ENCODE peak calls at places on chromosomes 7 and 10, in seven cellular contexts. Z, B, I, O, F, X and L are unnamed samples.

GRCh38 chr7:47684728-47685127 is 102.8 kb upstream of the TNS3 start:
- DNase-seq in Z (no peak), B (no peak), I (no peak), O (no peak), F (no peak), X (no peak), L (no peak)

GRCh38 chr10:87054373-87055295 is 34.5 kb downstream of the FAM25A start:
- DNase-seq in Z (peak; percentile 72), B (no peak), I (no peak), O (no peak), F (no peak), X (no peak), L (no peak)

GRCh38 chr7:128937647-128938523 is at the start of gene IRF5:
- DNase-seq in Z (no peak), B (peak; percentile 51), I (no peak), O (peak; percentile 81), F (no peak), X (no peak), L (peak; percentile 42)

GRCh38 chr7:102286237-102287081 is at the start of gene SH2B2:
- DNase-seq in Z (peak; percentile 77), B (peak; percentile 73), I (peak; percentile 49), O (peak; percentile 90), F (peak; percentile 61), X (peak; percentile 48), L (no peak)

GRCh38 chr7:150357277-150357676 is 11.3 kb upstream of the REPIN1 start:
- DNase-seq in Z (no peak), B (no peak), I (peak; percentile 76), O (no peak), F (no peak), X (peak; percentile 89), L (no peak)

GRCh38 chr7:76509931-76510877 is at the start of gene UPK3B:
- DNase-seq in Z (peak; percentile 7), B (no peak), I (no peak), O (peak; percentile 50), F (no peak), X (no peak), L (no peak)

GRCh38 chr10:12465385-12466136 is 116.2 kb downstream of the CAMK1D start:
- DNase-seq in Z (no peak), B (no peak), I (no peak), O (no peak), F (no peak), X (no peak), L (no peak)

GRCh38 chr7:22316914-22317313 is 40.0 kb downstream of the RAPGEF5 start:
- DNase-seq in Z (no peak), B (no peak), I (no peak), O (no peak), F (no peak), X (no peak), L (no peak)

GRCh38 chr7:9226500-9226899 is 793.1 kb downstream of the NXPH1 start:
- DNase-seq in Z (no peak), B (no peak), I (no peak), O (no peak), F (no peak), X (no peak), L (no peak)

GRCh38 chr10:96565774-96566173 is 21.0 kb downstream of the TM9SF3 start:
- DNase-seq in Z (peak; percentile 35), B (no peak), I (no peak), O (no peak), F (no peak), X (no peak), L (no peak)

GRCh38 chr10:101291254-101292193 is 62.3 kb upstream of the LBX1 start:
- DNase-seq in Z (peak; percentile 39), B (peak; percentile 53), I (peak; percentile 24), O (peak; percentile 86), F (no peak), X (peak; percentile 51), L (peak; percentile 5)

GRCh38 chr7:72438491-72438890 is 26.4 kb upstream of the CALN1 start:
- DNase-seq in Z (no peak), B (no peak), I (no peak), O (no peak), F (no peak), X (no peak), L (no peak)

GRCh38 chr7:110382736-110383135 is 708.2 kb upstream of the LRRN3 start:
- DNase-seq in Z (no peak), B (no peak), I (no peak), O (no peak), F (no peak), X (no peak), L (no peak)

GRCh38 chr7:56092789-56093531 is at the start of gene PHKG1:
- DNase-seq in Z (peak; percentile 89), B (peak; percentile 96), I (no peak), O (peak; percentile 95), F (peak; percentile 56), X (no peak), L (no peak)

GRCh38 chr7:119783799-119784198 is 489.2 kb upstream of the KCND2 start:
- DNase-seq in Z (peak; percentile 68), B (peak; percentile 22), I (no peak), O (peak; percentile 11), F (peak; percentile 5), X (no peak), L (no peak)

GRCh38 chr10:10519674-10520073 is 498.0 kb upstream of the CELF2 start:
- DNase-seq in Z (no peak), B (no peak), I (no peak), O (no peak), F (no peak), X (no peak), L (no peak)

GRCh38 chr7:91941450-91941849 is 788 bp downstream of the AKAP9 start:
- DNase-seq in Z (peak; percentile 23), B (peak; percentile 39), I (peak; percentile 48), O (peak; percentile 71), F (peak; percentile 6), X (peak; percentile 68), L (no peak)

GRCh38 chr7:133293390-133294110 is 40.7 kb downstream of the EXOC4 start:
- DNase-seq in Z (no peak), B (no peak), I (no peak), O (no peak), F (no peak), X (no peak), L (no peak)

GRCh38 chr7:100080895-100081534 is 508 bp downstream of the ZNF3 start:
- DNase-seq in Z (no peak), B (no peak), I (no peak), O (no peak), F (no peak), X (no peak), L (no peak)

GRCh38 chr7:75650671-75651070 is 88.1 kb downstream of the HIP1 start:
- DNase-seq in Z (no peak), B (peak; percentile 84), I (no peak), O (peak; percentile 85), F (no peak), X (no peak), L (no peak)

GRCh38 chr10:85319826-85320225 is 991.4 kb downstream of the CCSER2 start:
- DNase-seq in Z (no peak), B (peak; percentile 60), I (no peak), O (peak; percentile 83), F (no peak), X (no peak), L (no peak)

GRCh38 chr10:22252286-22252800 is 34.5 kb upstream of the EBLN1 start:
- DNase-seq in Z (peak; percentile 84), B (peak; percentile 56), I (peak; percentile 47), O (peak; percentile 90), F (peak; percentile 40), X (peak; percentile 49), L (peak; percentile 1)

GRCh38 chr7:15720849-15721471 is 34.5 kb upstream of the MEOX2 start:
- DNase-seq in Z (peak; percentile 74), B (peak; percentile 26), I (no peak), O (no peak), F (peak; percentile 68), X (no peak), L (peak; percentile 26)

DNA sequence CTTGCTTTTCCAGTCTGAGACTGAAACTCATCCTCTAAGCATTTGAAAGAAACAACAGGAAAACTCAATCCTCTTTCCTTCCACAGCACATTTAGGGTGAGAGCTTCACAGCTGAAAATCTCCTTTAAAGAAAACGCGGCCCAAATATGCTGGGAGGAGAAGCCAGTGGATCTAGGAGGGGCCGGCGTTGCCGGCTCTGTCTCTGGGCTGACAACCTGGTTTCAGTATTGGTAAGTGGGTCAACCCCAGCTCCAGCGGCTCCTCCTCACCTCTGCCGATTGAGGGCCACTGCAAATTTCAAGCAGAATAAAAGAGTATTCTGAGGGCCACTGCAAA is 75.3 kb upstream of the CPXM2 start:
- DNase-seq in Z (no peak), B (no peak), I (no peak), O (no peak), F (no peak), X (no peak), L (no peak)
- H3K27me3 ChIP-seq in Z (peaks cover 55% of the 10 kb centered on the region), B (no peaks in the 10 kb centered on the region), I (peaks cover 8% of the 10 kb centered on the region), O (no peaks in the 10 kb centered on the region), F (no peaks in the 10 kb centered on the region), X (peaks cover 12% of the 10 kb centered on the region), L (peaks cover 8% of the 10 kb centered on the region)

GRCh38 chr10:119782981-119783664 is 57.3 kb downstream of the INPP5F start:
- DNase-seq in Z (no peak), B (no peak), I (no peak), O (no peak), F (no peak), X (no peak), L (no peak)

GRCh38 chr10:119780879-119781480 is 55.1 kb downstream of the INPP5F start:
- DNase-seq in Z (no peak), B (no peak), I (no peak), O (no peak), F (no peak), X (no peak), L (no peak)

GRCh38 chr10:119783665-119784027 is 57.8 kb downstream of the INPP5F start:
- DNase-seq in Z (no peak), B (no peak), I (no peak), O (no peak), F (no peak), X (no peak), L (no peak)

GRCh38 chr10:119781498-119781897 is 55.6 kb downstream of the INPP5F start:
- DNase-seq in Z (no peak), B (no peak), I (no peak), O (no peak), F (no peak), X (no peak), L (no peak)

GRCh38 chr10:119786117-119786769 is 60.4 kb downstream of the INPP5F start:
- DNase-seq in Z (peak; percentile 85), B (no peak), I (no peak), O (no peak), F (no peak), X (no peak), L (peak; percentile 82)
- H3K27ac ChIP-seq in Z (peak overlapping the region; percentile 78), B (no peak overlapping the region), I (no peak overlapping the region), O (no peak overlapping the region), F (no peak overlapping the region), X (no peak overlapping the region), L (peak overlapping the region; percentile 91)

DNA sequence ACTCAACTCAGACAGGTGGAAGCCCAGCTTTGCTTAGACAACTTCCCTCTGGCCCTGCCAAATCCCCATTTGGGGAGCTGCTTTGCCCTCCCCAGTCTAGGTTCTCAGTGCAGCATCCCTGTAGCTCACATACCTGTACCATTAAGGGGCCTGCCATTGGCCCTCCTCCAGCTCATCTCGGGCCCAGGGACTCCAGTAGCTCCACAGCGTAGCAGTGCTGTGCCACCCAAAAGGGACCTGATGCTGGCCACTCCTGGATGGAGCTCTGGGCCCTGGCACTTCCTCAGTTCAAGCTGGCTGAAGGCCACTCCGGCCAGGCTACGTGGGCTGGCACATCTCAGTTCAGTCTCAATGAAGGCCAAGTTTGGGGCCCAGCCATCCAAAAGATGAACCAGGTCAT is 7.4 kb downstream of the LRIT1 start:
- DNase-seq in Z (no peak), B (no peak), I (no peak), O (no peak), F (no peak), X (no peak), L (no peak)
- H3K27me3 ChIP-seq in Z (peaks cover 5% of the 10 kb centered on the region), B (no peaks in the 10 kb centered on the region), I (no peaks in the 10 kb centered on the region), O (no peaks in the 10 kb centered on the region), F (no peaks in the 10 kb centered on the region), X (no peaks in the 10 kb centered on the region), L (no peaks in the 10 kb centered on the region)

GRCh38 chr10:31623466-31623865 is 304.4 kb downstream of the ZEB1 start:
- DNase-seq in Z (peak; percentile 88), B (no peak), I (no peak), O (no peak), F (no peak), X (no peak), L (no peak)
- H3K27ac ChIP-seq in Z (no peak overlapping the region), B (no peak overlapping the region), I (no peak overlapping the region), O (no peak overlapping the region), F (peak overlapping the region; percentile 62), X (no peak overlapping the region), L (no peak overlapping the region)